ENCODE peak calls at places on chromosomes 1 and 21, in eight cellular contexts. K is CD8-positive, alpha-beta T cell; F is foreskin fibroblast; R is GM12865; J is lower leg skin; I is mammary epithelial cell; Y is right cardiac atrium; L is thoracic aorta. X is an unnamed sample.

GRCh38 chr1:34779962-34780361 is 1.1 kb upstream of the GJB3 start:
- DNase-seq in I (no peak), R (no peak), F (no peak), J (peak), Y (no peak), L (no peak), K (no peak), X (no peak)

GRCh38 chr1:1116701-1117468 is 996 bp upstream of the C1orf159 start:
- DNase-seq in L (no peak), F (no peak), R (no peak), Y (peak), I (peak), J (no peak), K (no peak), X (no peak)

GRCh38 chr21:35084869-35085268 is 35.8 kb upstream of the RUNX1 start:
- DNase-seq in L (no peak), I (peak), J (no peak), R (no peak), Y (no peak), K (no peak), F (peak), X (no peak)

GRCh38 chr1:168428063-168428731 is 115.6 kb downstream of the XCL2 start:
- DNase-seq in K (no peak), I (no peak), Y (peak), L (no peak), F (peak), R (no peak), J (no peak), X (no peak)

GRCh38 chr1:193771596-193771995 is 585.2 kb upstream of the B3GALT2 start:
- DNase-seq in F (no peak), I (no peak), R (no peak), K (no peak), Y (no peak), J (no peak), L (no peak), X (no peak)

GRCh38 chr1:84782311-84782771 is 92.1 kb upstream of the SSX2IP start:
- DNase-seq in J (no peak), I (no peak), Y (peak), F (no peak), K (peak), L (no peak), R (peak), X (peak)

GRCh38 chr1:54220004-54220811 is 20.2 kb downstream of the MRPL37 start:
- DNase-seq in L (no peak), J (no peak), Y (peak), I (no peak), K (no peak), F (peak), R (no peak), X (no peak)

GRCh38 chr1:2255420-2256369 is 27.6 kb downstream of the SKI start:
- DNase-seq in Y (no peak), R (peak), I (peak), K (peak), L (no peak), F (peak), J (no peak), X (peak)

GRCh38 chr1:231334079-231334666 is 3.5 kb downstream of the EXOC8 start:
- DNase-seq in F (no peak), Y (no peak), R (peak), J (no peak), I (no peak), K (no peak), L (no peak), X (no peak)

GRCh38 chr1:231335663-231336602 is 1.7 kb downstream of the EXOC8 start:
- DNase-seq in Y (no peak), I (peak), K (no peak), J (no peak), F (no peak), R (peak), L (no peak), X (no peak)

GRCh38 chr1:231329483-231329882 is 8.2 kb downstream of the EXOC8 start:
- DNase-seq in Y (no peak), I (no peak), F (no peak), K (no peak), R (peak), J (no peak), L (no peak), X (no peak)

GRCh38 chr1:231334952-231335351 is 2.7 kb downstream of the EXOC8 start:
- DNase-seq in F (no peak), Y (no peak), I (no peak), K (no peak), R (no peak), J (no peak), L (no peak), X (no peak)

DNA sequence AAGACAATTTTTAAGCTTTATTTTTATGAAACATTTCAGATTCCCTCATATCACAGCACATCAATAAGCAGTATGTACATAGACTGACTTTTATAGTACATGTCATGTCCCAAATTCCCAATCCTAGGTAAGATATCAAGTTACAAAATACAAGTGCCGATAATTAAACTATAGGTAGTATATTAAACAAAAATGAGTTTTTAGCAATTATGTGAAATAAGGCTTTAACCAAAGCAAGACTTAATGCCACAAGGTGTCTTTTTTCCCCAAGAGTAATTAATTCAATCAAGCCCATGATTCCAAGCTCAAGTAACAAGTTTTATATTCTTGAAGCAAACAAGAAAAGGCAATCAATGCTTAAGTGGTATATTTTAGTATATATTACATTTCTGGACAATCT is 4.9 kb downstream of the EXOC8 start:
- DNase-seq in K (no peak), I (no peak), R (no peak), Y (no peak), J (no peak), L (no peak), F (no peak), X (no peak)
- H3K4me3 ChIP-seq in K (no peak), I (peak), R (no peak), Y (no peak), J (no peak), L (no peak), F (no peak), X (no peak)

GRCh38 chr1:210313046-210313445 is 15.7 kb upstream of the HHAT start:
- DNase-seq in R (no peak), K (no peak), J (no peak), L (no peak), F (no peak), Y (no peak), I (no peak), X (no peak)

GRCh38 chr1:210315529-210315928 is 13.2 kb upstream of the HHAT start:
- DNase-seq in R (no peak), K (no peak), Y (no peak), I (no peak), J (no peak), L (no peak), F (no peak), X (no peak)

GRCh38 chr1:210311726-210312493 is 16.8 kb upstream of the HHAT start:
- DNase-seq in K (no peak), Y (no peak), F (no peak), I (no peak), J (peak), R (no peak), L (peak), X (no peak)

GRCh38 chr1:210310562-210310961 is 18.1 kb upstream of the HHAT start:
- DNase-seq in R (no peak), Y (no peak), L (no peak), I (no peak), J (no peak), K (no peak), F (no peak), X (no peak)
- H3K4me3 ChIP-seq in R (no peak), Y (no peak), L (peak), I (no peak), J (no peak), K (no peak), F (no peak), X (no peak)

DNA sequence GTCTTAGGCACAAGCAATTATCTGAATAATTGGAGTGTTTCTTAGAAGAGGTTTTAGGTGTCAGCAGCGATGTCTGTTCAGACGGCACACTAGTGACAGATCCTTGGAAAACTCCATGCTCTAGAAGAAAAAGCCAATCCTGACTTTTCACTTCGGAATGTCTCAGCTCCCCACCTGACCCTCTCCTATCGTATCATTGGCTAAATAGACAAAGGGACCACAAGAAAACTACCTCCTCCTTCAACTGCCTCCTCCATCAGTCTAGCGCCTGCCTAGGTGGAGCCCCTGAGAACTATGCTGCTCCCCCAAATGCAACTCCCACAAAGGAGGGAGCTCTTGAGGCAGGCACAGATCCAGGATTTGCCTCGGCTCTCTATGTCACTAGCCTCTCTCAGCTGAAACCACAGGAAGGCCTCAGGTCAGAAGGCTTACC is 148.4 kb downstream of the TOMM20 start:
- DNase-seq in R (peak), F (no peak), L (no peak), J (no peak), K (no peak), I (no peak), Y (no peak), X (no peak)
- H3K4me3 ChIP-seq in R (peak), F (no peak), L (peak), J (no peak), K (no peak), I (no peak), Y (no peak), X (no peak)

DNA sequence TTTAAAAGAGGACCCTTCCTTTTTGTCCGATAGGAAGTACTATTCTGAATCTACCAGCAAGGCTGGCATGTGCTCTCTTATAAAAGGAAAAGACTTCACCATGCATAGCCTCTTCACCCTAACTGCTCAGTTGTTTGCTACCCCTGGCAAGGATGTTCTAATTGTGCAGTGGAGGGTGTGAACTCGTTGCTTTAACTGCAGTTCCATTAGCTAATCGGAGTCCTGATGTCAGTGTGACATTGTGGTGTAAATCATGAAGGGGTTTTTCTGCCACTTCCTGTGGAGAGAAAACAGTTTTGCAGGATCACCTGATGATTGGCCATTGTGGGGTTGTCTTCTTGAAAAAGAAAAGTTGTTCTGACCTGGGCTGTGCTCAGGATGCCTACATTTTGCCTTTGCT is 102.0 kb downstream of the NR5A2 start:
- DNase-seq in F (no peak), Y (no peak), K (no peak), I (no peak), L (no peak), J (no peak), R (peak), X (peak)
- H3K4me3 ChIP-seq in F (no peak), Y (no peak), K (no peak), I (no peak), L (no peak), J (no peak), R (no peak), X (no peak)

GRCh38 chr1:27872059-27872801 is at the start of gene THEMIS2:
- DNase-seq in Y (peak), F (peak), I (peak), K (peak), R (peak), J (peak), L (no peak), X (no peak)

GRCh38 chr1:27869719-27870085 is 2.6 kb upstream of the THEMIS2 start:
- DNase-seq in R (peak), F (no peak), I (no peak), K (no peak), J (peak), L (no peak), Y (no peak), X (no peak)

GRCh38 chr1:27868556-27868931 is 3.8 kb upstream of the THEMIS2 start:
- DNase-seq in L (no peak), K (no peak), F (no peak), R (peak), J (no peak), Y (no peak), I (peak), X (no peak)

GRCh38 chr1:27872802-27873665 is 690 bp downstream of the THEMIS2 start:
- DNase-seq in I (peak), R (peak), L (no peak), K (no peak), J (peak), Y (no peak), F (peak), X (no peak)

DNA sequence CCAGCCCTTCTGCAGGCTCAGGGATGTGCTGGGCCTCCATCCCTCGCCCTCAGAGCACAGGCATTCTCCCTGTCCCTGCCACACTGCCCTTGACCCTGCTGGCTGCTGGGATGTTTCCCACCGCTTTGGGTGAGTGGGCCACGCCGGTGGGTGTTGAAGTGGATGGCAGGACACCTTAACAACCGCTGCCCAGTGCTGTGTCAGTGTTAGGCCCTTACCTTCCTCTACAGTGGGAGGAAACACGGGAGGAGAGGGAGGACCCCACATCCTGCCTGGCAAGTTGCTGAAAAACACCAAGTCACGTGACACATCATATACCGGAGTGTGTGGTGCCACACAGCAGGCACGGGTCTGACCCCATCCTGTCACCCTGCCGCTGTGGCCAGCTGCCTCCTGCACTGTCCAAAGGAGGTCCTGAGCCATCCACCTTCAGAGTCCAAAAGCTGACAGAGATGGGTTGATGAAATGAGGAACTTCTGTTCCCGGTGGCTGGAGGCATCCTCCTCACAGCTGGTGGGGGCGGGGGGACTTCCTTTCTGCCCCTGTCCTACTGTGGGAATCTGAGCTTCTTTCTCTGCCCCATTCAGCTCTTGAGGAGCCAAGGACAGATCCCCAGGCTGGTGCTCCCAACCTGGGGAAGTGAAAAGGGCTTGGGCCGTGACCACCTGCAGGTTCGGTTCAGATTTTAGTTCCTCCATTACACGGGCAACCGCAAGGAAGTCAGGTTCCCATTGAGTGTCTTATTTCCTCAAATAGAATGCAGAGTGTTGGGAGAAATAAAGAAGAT is 3.2 kb upstream of the THEMIS2 start:
- DNase-seq in R (peak), F (no peak), Y (no peak), L (no peak), K (no peak), J (peak), I (no peak), X (peak)
- H3K4me3 ChIP-seq in R (peak), F (no peak), Y (no peak), L (peak), K (peak), J (no peak), I (no peak), X (peak)

GRCh38 chr1:40032240-40032891 is 8.2 kb upstream of the CAP1 start:
- DNase-seq in I (peak), K (peak), R (peak), J (no peak), Y (peak), F (peak), L (no peak), X (peak)

GRCh38 chr1:40036574-40036973 is 4.0 kb upstream of the CAP1 start:
- DNase-seq in R (no peak), L (peak), J (no peak), K (no peak), I (peak), F (peak), Y (peak), X (no peak)

GRCh38 chr1:40030528-40031135 is 9.9 kb upstream of the CAP1 start:
- DNase-seq in Y (no peak), K (no peak), R (no peak), L (no peak), I (peak), J (no peak), F (no peak), X (no peak)

GRCh38 chr1:40038693-40039092 is 1.8 kb upstream of the CAP1 start:
- DNase-seq in J (no peak), R (no peak), F (no peak), K (no peak), Y (no peak), I (no peak), L (no peak), X (no peak)

DNA sequence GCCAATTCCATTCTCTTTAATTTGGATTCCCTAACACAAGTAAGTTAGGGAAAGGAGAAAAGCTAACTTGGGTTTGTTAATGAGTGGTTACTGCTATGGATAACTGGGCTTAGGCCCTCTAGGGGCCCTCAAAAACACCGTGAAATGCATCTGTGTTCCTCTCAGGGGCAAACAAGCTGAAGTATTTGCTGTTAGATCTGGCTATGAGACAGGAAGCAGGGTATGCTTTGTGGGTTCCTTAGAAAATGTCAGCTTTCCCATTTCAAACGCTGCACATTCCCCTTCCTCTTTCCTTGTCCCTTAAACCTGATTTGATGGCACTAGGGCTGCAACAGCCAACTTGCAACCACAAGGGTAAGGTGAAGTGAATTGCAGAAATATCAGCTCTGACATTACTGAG is 5.7 kb upstream of the CAP1 start:
- DNase-seq in K (no peak), L (no peak), Y (no peak), R (peak), F (no peak), J (no peak), I (no peak), X (peak)
- H3K4me3 ChIP-seq in K (peak), L (no peak), Y (no peak), R (no peak), F (no peak), J (no peak), I (no peak), X (peak)

GRCh38 chr1:119091618-119092017 is 48.8 kb downstream of the WARS2 start:
- DNase-seq in I (no peak), L (no peak), F (no peak), K (no peak), R (no peak), Y (no peak), J (no peak), X (no peak)

GRCh38 chr1:119093721-119094120 is 46.7 kb downstream of the WARS2 start:
- DNase-seq in I (peak), Y (no peak), J (no peak), K (no peak), F (no peak), L (no peak), R (no peak), X (no peak)

GRCh38 chr1:119086830-119087229 is 53.6 kb downstream of the WARS2 start:
- DNase-seq in R (no peak), I (no peak), Y (no peak), K (no peak), F (no peak), L (no peak), J (no peak), X (no peak)

GRCh38 chr1:119084651-119085262 is 55.7 kb downstream of the WARS2 start:
- DNase-seq in F (no peak), J (no peak), Y (no peak), I (no peak), R (no peak), L (no peak), K (no peak), X (no peak)

DNA sequence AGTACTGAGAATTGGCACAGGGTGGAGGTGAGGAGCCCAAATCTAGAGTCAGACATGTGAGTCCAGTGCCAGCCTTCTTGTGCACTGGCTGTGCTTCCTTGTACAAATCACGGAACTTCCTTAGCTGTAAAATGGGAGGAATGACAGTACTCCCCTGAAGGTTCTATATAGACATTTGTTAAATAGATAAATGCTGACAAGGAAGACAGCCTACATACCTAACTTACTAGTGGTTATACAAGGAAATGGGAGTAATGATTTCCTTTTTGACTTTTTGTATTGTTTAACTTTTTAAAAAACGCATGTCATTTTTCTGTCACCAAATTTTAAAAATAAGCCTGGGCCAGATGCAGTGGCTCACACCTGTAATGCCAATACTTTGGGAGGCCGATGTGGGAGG is 50.2 kb downstream of the WARS2 start:
- DNase-seq in J (no peak), R (no peak), I (no peak), L (no peak), F (no peak), K (no peak), Y (no peak), X (no peak)
- H3K4me3 ChIP-seq in J (no peak), R (no peak), I (no peak), L (no peak), F (no peak), K (no peak), Y (no peak), X (no peak)

DNA sequence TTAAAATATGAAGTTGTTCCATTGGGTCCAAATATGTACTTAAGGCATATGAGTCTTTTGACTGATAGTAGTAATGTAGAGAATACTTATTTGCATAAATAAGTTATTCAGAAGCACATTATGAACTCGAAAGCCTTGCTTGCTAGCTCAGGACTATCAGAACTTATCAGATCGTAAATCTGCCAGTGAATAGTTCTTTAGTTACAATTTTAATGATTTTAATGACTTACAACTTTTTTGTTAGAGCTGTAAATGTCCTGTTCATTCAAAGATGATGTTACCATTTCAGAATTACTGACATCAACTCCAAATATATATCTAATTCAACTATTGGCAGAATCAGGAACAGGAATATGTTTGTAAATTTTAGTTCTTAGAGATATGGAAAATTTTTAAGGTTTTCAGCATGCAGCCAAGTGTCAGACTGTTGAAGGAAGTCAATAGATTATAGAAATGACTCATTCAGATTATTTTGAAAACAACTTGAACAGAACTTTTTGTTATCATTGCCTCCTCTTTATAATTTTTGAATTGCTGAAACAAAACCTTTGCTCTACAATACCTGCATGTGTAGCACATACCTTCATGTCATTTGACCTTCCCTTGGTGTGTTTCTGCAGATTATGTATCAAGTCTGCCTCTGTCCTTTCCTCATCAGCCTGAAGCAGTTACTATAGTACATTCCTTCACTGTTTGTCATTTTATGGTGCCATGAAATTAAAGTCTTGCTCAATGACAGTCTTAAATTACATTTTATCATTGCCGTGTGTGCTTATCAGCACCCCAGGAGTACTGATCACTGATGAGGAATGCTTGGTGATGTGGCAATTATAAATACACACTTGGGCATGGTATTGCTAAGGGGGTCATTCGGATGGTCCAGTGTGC is 44.9 kb downstream of the LRRC8D start:
- DNase-seq in R (no peak), I (peak), L (no peak), F (peak), K (no peak), Y (no peak), J (no peak), X (no peak)
- H3K4me3 ChIP-seq in R (no peak), I (no peak), L (no peak), F (no peak), K (no peak), Y (no peak), J (no peak), X (no peak)

X was measured in Jurkat, Clone E6-1.